ENCODE peak calls at places on chromosomes 3 and 15, in four cellular contexts. E, Y, S and H are unnamed samples.

GRCh38 chr3:129286081-129286480 is 7.4 kb downstream of the HMCES start:
- DNase-seq in E (no peak), Y (no peak), S (no peak), H (no peak)

GRCh38 chr3:8573342-8573926 is 71.2 kb downstream of the SSUH2 start:
- DNase-seq in E (no peak), Y (no peak), S (no peak), H (no peak)

GRCh38 chr3:184078851-184079250 is 18.0 kb upstream of the HTR3E start:
- DNase-seq in E (no peak), Y (no peak), S (no peak), H (no peak)

GRCh38 chr15:37107754-37108724 is 7.7 kb upstream of the MEIS2 start:
- DNase-seq in E (no peak), Y (no peak), S (no peak), H (no peak)

GRCh38 chr15:75565062-75565970 is 13.8 kb downstream of the PTPN9 start:
- DNase-seq in E (no peak), Y (no peak), S (no peak), H (no peak)

GRCh38 chr15:68252925-68253534 is 23.5 kb upstream of the CLN6 start:
- DNase-seq in E (peak), Y (peak), S (peak), H (no peak)

GRCh38 chr3:184322731-184323487 is 8.5 kb downstream of the EIF4G1 start:
- DNase-seq in E (no peak), Y (no peak), S (no peak), H (no peak)

GRCh38 chr15:33310481-33311311 is at the start of gene RYR3:
- DNase-seq in E (no peak), Y (no peak), S (no peak), H (peak)

GRCh38 chr3:178435575-178435974 is 100.7 kb upstream of the KCNMB2 start:
- DNase-seq in E (no peak), Y (no peak), S (no peak), H (no peak)

GRCh38 chr3:23668430-23668904 is 137.3 kb upstream of the UBE2E1 start:
- DNase-seq in E (no peak), Y (no peak), S (no peak), H (no peak)

GRCh38 chr15:37981781-37982180 is 47.3 kb downstream of the TMCO5A start:
- DNase-seq in E (no peak), Y (no peak), S (peak), H (no peak)

GRCh38 chr3:74489393-74489792 is 125.1 kb downstream of the CNTN3 start:
- DNase-seq in E (no peak), Y (no peak), S (no peak), H (no peak)

GRCh38 chr3:152444029-152444641 is 175.4 kb downstream of the MBNL1 start:
- DNase-seq in E (peak), Y (peak), S (peak), H (no peak)

GRCh38 chr3:33383951-33384350 is 56.3 kb downstream of the UBP1 start:
- DNase-seq in E (no peak), Y (no peak), S (no peak), H (no peak)

GRCh38 chr3:134085034-134085775 is 55.5 kb upstream of the SLCO2A1 start:
- DNase-seq in E (no peak), Y (no peak), S (no peak), H (no peak)

GRCh38 chr3:62708642-62709041 is 166.6 kb downstream of the CADPS start:
- DNase-seq in E (no peak), Y (no peak), S (no peak), H (no peak)

GRCh38 chr15:56528136-56528535 is 63.2 kb upstream of the MNS1 start:
- DNase-seq in E (no peak), Y (no peak), S (no peak), H (no peak)

GRCh38 chr3:42746455-42747450 is 26.3 kb downstream of the CCDC13 start:
- DNase-seq in E (no peak), Y (no peak), S (peak), H (no peak)

GRCh38 chr3:39848365-39848764 is 39.0 kb downstream of the MYRIP start:
- DNase-seq in E (no peak), Y (no peak), S (no peak), H (no peak)

GRCh38 chr3:40989141-40990061 is 209.9 kb upstream of the CTNNB1 start:
- DNase-seq in E (no peak), Y (no peak), S (no peak), H (no peak)

GRCh38 chr3:71211083-71211482 is 372.4 kb downstream of the FOXP1 start:
- DNase-seq in E (no peak), Y (no peak), S (no peak), H (no peak)

GRCh38 chr3:184524981-184525336 is 36.6 kb upstream of the EPHB3 start:
- DNase-seq in E (no peak), Y (no peak), S (no peak), H (no peak)

GRCh38 chr3:44050051-44050570 is 191.6 kb upstream of the TOPAZ1 start:
- DNase-seq in E (no peak), Y (no peak), S (no peak), H (no peak)

GRCh38 chr3:27679691-27680090 is 42.4 kb downstream of the EOMES start:
- DNase-seq in E (no peak), Y (no peak), S (no peak), H (no peak)

GRCh38 chr3:185153170-185153733 is 392 bp upstream of the C3orf70 start:
- DNase-seq in E (no peak), Y (no peak), S (no peak), H (peak)

GRCh38 chr3:178966299-178967183 is 105.1 kb downstream of the ZMAT3 start:
- DNase-seq in E (peak), Y (peak), S (peak), H (no peak)

GRCh38 chr15:71448688-71449114 is 333.4 kb downstream of the THSD4 start:
- DNase-seq in E (no peak), Y (peak), S (peak), H (peak)

GRCh38 chr3:11544413-11545181 is 99.1 kb downstream of the VGLL4 start:
- DNase-seq in E (no peak), Y (no peak), S (peak), H (no peak)

GRCh38 chr15:25243800-25244097 is 195.1 kb downstream of the UBE3A start:
- DNase-seq in E (no peak), Y (no peak), S (no peak), H (peak)

GRCh38 chr3:174168538-174169254 is 690.4 kb upstream of the NAALADL2 start:
- DNase-seq in E (no peak), Y (no peak), S (no peak), H (no peak)

GRCh38 chr3:52845691-52846426 is 11.0 kb upstream of the MUSTN1 start:
- DNase-seq in E (no peak), Y (peak), S (no peak), H (peak)

DNA sequence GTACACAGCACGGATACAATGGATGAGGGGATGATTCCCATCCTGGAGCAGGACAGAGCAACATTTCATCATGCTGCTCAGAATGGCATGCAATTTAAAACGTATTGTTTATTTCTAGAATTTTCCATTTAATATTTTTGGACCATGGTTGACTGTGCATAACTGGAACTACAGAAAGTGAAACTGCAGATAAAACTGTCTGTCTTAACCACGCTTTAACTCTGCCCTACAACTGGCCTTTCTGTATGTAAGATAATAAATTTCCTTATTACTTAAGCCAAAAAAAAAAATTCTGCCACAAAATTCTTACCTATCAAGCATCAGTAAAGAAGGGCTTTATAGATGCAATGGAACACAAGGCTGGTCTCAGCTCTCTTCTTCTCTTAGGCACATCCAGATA is 33.3 kb downstream of the AP3S2 start:
- DNase-seq in E (no peak), Y (no peak), S (no peak), H (no peak)
- TF ChIP-seq CTCF in E (no peak), Y (no peak), S (no peak), H (no peak)

GRCh38 chr3:172892158-172892557 is 141.6 kb downstream of the ECT2 start:
- DNase-seq in E (no peak), Y (no peak), S (no peak), H (no peak)
- TF ChIP-seq ATF3 in E (no peak), Y (no peak), S (no peak), H (no peak)

GRCh38 chr3:182682263-182683229 is 110.8 kb upstream of the ATP11B start:
- DNase-seq in E (peak), Y (peak), S (peak), H (peak)

GRCh38 chr3:182686033-182686886 is 107.0 kb upstream of the ATP11B start:
- DNase-seq in E (no peak), Y (no peak), S (no peak), H (no peak)

GRCh38 chr3:182683335-182684257 is 109.7 kb upstream of the ATP11B start:
- DNase-seq in E (peak), Y (peak), S (peak), H (peak)
- TF ChIP-seq CREM in E (no peak), Y (no peak), S (no peak), H (no peak)

GRCh38 chr15:66964111-66964738 is 101.2 kb upstream of the SMAD3 start:
- DNase-seq in E (no peak), Y (no peak), S (no peak), H (no peak)

GRCh38 chr15:66963710-66964109 is 101.7 kb upstream of the SMAD3 start:
- DNase-seq in E (no peak), Y (no peak), S (no peak), H (no peak)

GRCh38 chr15:66964791-66965190 is 100.6 kb upstream of the SMAD3 start:
- DNase-seq in E (no peak), Y (no peak), S (no peak), H (no peak)

GRCh38 chr15:66965201-66965900 is 100.1 kb upstream of the SMAD3 start:
- DNase-seq in E (no peak), Y (no peak), S (no peak), H (no peak)

DNA sequence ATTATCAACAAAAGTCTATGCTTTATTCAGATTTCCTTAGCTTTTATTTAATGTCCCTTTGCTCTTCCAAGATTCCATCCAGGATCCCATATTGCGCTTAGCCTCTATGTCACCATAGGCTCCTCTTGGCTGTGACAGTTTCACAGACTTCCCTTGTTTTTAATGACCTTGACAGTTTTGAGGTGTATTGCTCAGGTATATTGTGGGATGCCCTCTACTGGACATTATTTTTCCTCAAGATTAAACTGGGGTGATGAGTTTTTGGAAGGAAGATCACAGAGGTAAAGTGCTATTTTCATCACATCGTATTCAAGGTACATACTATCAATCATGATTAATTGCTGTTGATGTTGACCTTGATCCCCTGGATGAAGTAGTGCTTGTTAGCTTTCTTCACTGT is 99.1 kb upstream of the SMAD3 start:
- DNase-seq in E (no peak), Y (no peak), S (no peak), H (no peak)
- TF ChIP-seq CTCF in E (peak), Y (no peak), S (no peak), H (no peak)

DNA sequence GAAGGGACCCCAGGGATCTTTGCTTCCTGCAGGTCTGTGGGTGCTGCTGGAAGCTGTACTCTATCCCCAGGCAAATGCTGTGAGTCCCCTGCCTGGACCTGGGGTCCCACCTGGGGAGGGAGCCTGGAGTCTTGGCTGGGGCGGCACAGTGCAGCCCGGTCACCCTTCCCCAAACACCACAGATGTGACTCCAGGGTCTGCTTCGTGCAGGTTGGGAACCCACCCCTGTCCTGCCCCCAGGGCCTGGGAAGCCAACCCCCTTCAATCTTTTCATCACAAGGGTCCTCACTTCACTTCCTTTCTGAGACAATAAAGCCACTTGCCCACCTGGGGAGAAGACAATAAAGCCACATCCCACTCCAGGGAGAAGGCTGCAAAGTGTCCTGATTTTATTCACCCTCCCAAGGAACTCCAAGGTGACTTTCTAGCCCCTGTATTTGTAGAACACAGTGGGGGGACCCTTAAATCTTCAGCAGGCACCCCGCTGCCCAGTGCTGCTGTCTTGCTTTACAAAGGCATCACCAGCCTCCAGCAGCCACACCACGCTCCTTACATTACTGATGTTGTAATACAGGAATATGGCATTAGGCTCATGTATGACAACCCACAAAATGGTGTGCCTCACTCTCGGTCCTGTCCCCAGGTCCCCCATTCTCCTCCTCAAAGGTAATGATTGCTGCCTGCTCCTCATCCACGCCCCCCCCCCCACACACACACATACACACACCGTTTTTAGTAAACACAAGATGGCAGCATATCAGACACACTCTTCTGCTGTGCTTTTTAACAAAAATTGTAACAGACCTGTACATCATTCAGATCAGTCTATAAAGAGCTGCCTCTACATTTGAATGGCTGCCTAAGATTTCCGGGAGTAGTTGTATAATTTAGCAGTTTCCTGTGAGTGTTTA is 9.9 kb downstream of the C3orf22 start:
- DNase-seq in E (no peak), Y (no peak), S (no peak), H (peak)
- TF ChIP-seq ATF3 in E (no peak), Y (no peak), S (no peak), H (no peak)

DNA sequence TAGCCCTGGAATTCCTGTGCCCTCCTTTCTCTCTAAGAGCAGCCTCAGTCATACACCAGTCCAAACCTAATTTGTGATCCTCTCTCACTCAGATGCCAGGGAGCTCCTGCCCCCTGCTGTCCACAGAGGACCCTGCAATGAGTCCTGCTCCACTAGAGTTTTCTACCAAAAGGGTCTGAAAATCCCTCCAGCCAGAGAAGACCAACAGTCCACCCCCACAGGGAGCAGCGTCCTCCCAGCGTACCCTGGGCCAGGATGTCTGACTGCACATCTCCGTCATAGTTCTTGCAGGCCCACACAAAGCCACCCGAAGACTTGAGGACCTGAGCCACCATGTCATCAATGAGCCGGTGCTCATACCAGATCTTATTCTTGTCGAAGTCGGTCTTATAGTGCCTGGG is 15.4 kb downstream of the IDH2 start:
- DNase-seq in E (no peak), Y (peak), S (peak), H (peak)
- TF ChIP-seq CREM in E (no peak), Y (no peak), S (no peak), H (no peak)

GRCh38 chr3:126664591-126665214 is 9.8 kb upstream of the TXNRD3 start:
- DNase-seq in E (no peak), Y (no peak), S (peak), H (no peak)
- TF ChIP-seq CTCF in E (no peak), Y (peak), S (peak), H (no peak)